ENCODE peak calls at places on chromosomes 4 and X, in six cellular contexts. K, T, O, V, D and A are unnamed samples.

GRCh38 chr4:16056681-16057400 is 27.0 kb downstream of the PROM1 start:
- DNase-seq in K (no peak), O (no peak), D (no peak), T (no peak), V (no peak), A (no peak)

GRCh38 chrX:108537005-108537404 is 97.4 kb downstream of the COL4A5 start:
- DNase-seq in K (no peak), D (no peak), T (peak), O (peak), V (peak), A (no peak)

GRCh38 chr4:13656569-13656988 is 29.1 kb upstream of the BOD1L1 start:
- DNase-seq in T (peak), V (peak), K (no peak), D (peak), O (peak), A (peak)

GRCh38 chr4:164508126-164508525 is 245.8 kb upstream of the SMIM31 start:
- DNase-seq in T (no peak), V (no peak), O (no peak), D (no peak), K (no peak), A (no peak)

GRCh38 chrX:154486052-154486395 is 391 bp downstream of the UBL4A start:
- DNase-seq in D (no peak), V (no peak), T (peak), K (no peak), O (no peak), A (no peak)

GRCh38 chrX:110418220-110418856 is 59.7 kb downstream of the RTL9 start:
- DNase-seq in O (peak), K (no peak), V (no peak), D (no peak), T (peak), A (peak)

GRCh38 chrX:53882331-53882730 is 161.9 kb downstream of the PHF8 start:
- DNase-seq in K (no peak), T (no peak), D (no peak), O (no peak), V (peak), A (no peak)

GRCh38 chr4:100935090-100935489 is 412.2 kb downstream of the PPP3CA start:
- DNase-seq in O (no peak), K (no peak), D (no peak), T (peak), V (no peak), A (no peak)

GRCh38 chrX:49184294-49185061 is 1.7 kb downstream of the PRICKLE3 start:
- DNase-seq in O (peak), K (peak), V (no peak), T (peak), D (no peak), A (peak)

GRCh38 chrX:131739823-131740222 is 195.9 kb downstream of the OR13H1 start:
- DNase-seq in O (no peak), V (peak), K (no peak), D (no peak), T (no peak), A (no peak)

GRCh38 chr4:3148926-3149325 is 74.4 kb downstream of the HTT start:
- DNase-seq in V (no peak), K (no peak), D (no peak), T (no peak), O (no peak), A (no peak)

GRCh38 chrX:143623657-143624056 is 12.2 kb downstream of the SLITRK4 start:
- DNase-seq in D (no peak), V (no peak), K (no peak), O (no peak), T (no peak), A (no peak)

GRCh38 chr4:1178300-1179088 is 6.1 kb upstream of the SPON2 start:
- DNase-seq in K (no peak), D (no peak), O (no peak), V (no peak), T (no peak), A (no peak)

GRCh38 chr4:107196312-107196711 is 160.2 kb upstream of the DKK2 start:
- DNase-seq in D (no peak), V (no peak), O (no peak), K (no peak), T (no peak), A (no peak)

GRCh38 chr4:107202744-107203143 is 166.6 kb upstream of the DKK2 start:
- DNase-seq in K (no peak), O (no peak), T (no peak), D (no peak), V (no peak), A (no peak)

GRCh38 chr4:107193989-107194388 is 157.9 kb upstream of the DKK2 start:
- DNase-seq in D (no peak), K (no peak), T (no peak), O (no peak), V (no peak), A (no peak)

GRCh38 chr4:107197121-107197520 is 161.0 kb upstream of the DKK2 start:
- DNase-seq in T (no peak), K (no peak), D (no peak), V (no peak), O (no peak), A (no peak)
- TF ChIP-seq CTCF in T (no peak), K (no peak), D (no peak), V (no peak), O (no peak), A (no peak)

DNA sequence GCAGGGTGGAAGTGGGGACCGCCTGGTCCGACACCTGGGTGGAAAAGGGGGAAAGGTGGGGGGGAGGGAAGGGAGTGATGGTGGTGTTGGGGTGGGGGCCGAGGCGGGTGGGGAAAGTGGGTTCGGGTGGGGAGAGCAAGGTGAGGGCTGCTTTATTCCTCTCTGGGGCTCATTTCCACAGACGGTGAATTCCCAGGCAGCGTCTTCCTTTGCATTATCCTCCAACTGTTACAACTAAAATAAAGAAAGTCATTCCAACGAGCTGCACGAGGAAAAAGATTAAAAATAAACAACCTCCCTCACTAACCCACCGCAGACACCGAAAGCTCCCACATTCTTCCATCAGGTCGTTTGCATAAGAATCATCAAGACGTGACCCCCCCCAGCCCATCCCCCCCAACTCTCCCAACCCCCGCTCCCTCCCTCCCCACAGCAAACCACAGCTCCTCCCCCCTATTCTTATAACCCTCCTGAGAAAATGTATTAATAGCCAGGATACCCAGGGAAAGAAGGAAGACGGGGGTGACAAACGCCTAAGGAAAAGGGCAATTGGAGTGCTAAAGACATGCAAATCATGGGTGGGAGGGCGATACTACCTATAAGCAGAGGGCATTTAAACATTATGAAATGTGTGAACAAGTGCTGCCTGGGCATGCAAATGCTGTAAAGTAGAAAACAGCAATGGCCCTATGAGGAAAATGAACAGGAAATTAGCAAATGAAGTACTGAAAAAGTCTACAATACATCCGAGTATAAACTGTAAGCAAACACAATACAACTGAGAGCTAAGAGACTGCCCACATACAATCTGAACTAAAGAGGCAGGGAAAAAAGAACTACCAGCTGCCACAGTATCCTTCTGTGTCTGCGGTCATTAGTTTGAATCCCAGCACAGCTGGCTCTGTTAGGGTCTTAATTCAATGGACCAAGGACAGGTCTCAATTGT is 2.6 kb downstream of the CXXC4 start:
- DNase-seq in T (peak), D (peak), O (no peak), V (no peak), K (no peak), A (peak)
- TF ChIP-seq CREB1 in T (no peak), D (no peak), O (no peak), V (no peak), K (no peak), A (no peak)

GRCh38 chrX:10756365-10756915 is 136.1 kb upstream of the MID1 start:
- DNase-seq in V (no peak), T (peak), D (no peak), K (no peak), O (no peak), A (no peak)
- TF ChIP-seq CTCF in V (no peak), T (no peak), D (no peak), K (no peak), O (no peak), A (no peak)

DNA sequence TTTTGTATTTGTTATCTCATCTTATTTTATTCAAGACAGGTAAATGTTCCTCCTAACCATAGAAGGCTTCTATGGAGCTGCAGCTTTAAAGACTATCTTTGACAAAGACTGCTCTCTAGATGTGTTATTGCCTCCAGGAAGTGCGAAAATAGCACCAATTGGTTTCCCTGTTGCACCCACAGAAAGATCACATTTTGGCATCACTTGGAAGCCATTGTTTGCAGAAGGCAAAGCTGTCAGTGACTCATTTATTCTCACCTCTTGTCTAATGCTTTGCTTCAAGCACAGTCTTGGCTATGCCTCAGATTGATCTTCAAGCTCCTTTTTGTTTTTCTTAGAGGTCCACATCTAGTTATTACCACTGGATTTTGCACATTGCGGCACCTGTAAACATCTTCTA is 150.3 kb downstream of the PCDH7 start:
- DNase-seq in T (no peak), K (no peak), D (no peak), O (no peak), V (no peak), A (no peak)
- TF ChIP-seq CREB1 in T (no peak), K (no peak), D (no peak), O (no peak), V (no peak), A (no peak)

GRCh38 chr4:42280327-42281095 is 116.8 kb upstream of the SHISA3 start:
- DNase-seq in O (peak), D (no peak), K (no peak), T (peak), V (no peak), A (peak)
- TF ChIP-seq CTCF in O (peak), D (peak), K (peak), T (peak), V (peak), A (no peak)